ENCODE peak calls at places on chromosomes 7 and 10, in nine cellular contexts. C, M, P, N, G, R, V, Y and Z are unnamed samples.

GRCh38 chr7:50978633-50979215 is 196.0 kb upstream of the GRB10 start:
- DNase-seq in C (peak; percentile 5), M (no peak), P (peak; percentile 8), N (peak; percentile 62), G (no peak), R (no peak), V (peak; percentile 33), Y (peak; percentile 40), Z (peak; percentile 20)

GRCh38 chr7:105773030-105773460 is 103.4 kb downstream of the ATXN7L1 start:
- DNase-seq in C (no peak), M (no peak), P (no peak), N (no peak), G (no peak), R (no peak), V (no peak), Y (peak; percentile 31), Z (no peak)

GRCh38 chr7:35792472-35793224 is 8.2 kb upstream of the SEPTIN7 start:
- DNase-seq in C (no peak), M (no peak), P (peak; percentile 53), N (peak; percentile 40), G (no peak), R (no peak), V (peak; percentile 81), Y (no peak), Z (no peak)

GRCh38 chr7:47492720-47493119 is 89.2 kb downstream of the TNS3 start:
- DNase-seq in C (no peak), M (no peak), P (no peak), N (no peak), G (no peak), R (no peak), V (no peak), Y (peak; percentile 38), Z (no peak)

GRCh38 chr10:63256047-63256773 is 123.1 kb downstream of the NRBF2 start:
- DNase-seq in C (no peak), M (no peak), P (peak; percentile 25), N (no peak), G (no peak), R (no peak), V (peak; percentile 68), Y (no peak), Z (no peak)

GRCh38 chr7:150325110-150325611 is 1.8 kb upstream of the ACTR3C start:
- DNase-seq in C (peak; percentile 58), M (no peak), P (no peak), N (no peak), G (no peak), R (no peak), V (peak; percentile 13), Y (no peak), Z (no peak)

GRCh38 chr7:113491305-113491704 is 373.0 kb upstream of the SMIM30 start:
- DNase-seq in C (no peak), M (no peak), P (peak; percentile 3), N (no peak), G (no peak), R (no peak), V (no peak), Y (no peak), Z (no peak)

GRCh38 chr7:17444151-17444550 is 145.7 kb downstream of the AHR start:
- DNase-seq in C (no peak), M (no peak), P (no peak), N (no peak), G (no peak), R (no peak), V (no peak), Y (no peak), Z (no peak)

GRCh38 chr7:55018361-55019328 is at the start of gene EGFR:
- DNase-seq in C (peak; percentile 90), M (peak; percentile 58), P (peak; percentile 76), N (peak; percentile 83), G (peak; percentile 68), R (no peak), V (peak; percentile 76), Y (peak; percentile 85), Z (peak; percentile 86)

GRCh38 chr7:89238156-89238555 is 442.6 kb upstream of the TEX47 start:
- DNase-seq in C (peak; percentile 7), M (no peak), P (peak; percentile 31), N (peak; percentile 55), G (no peak), R (no peak), V (peak; percentile 0), Y (no peak), Z (peak; percentile 5)

GRCh38 chr7:29285451-29285807 is 90.9 kb downstream of the CHN2 start:
- DNase-seq in C (peak; percentile 89), M (no peak), P (peak; percentile 71), N (peak; percentile 98), G (no peak), R (peak; percentile 26), V (peak; percentile 91), Y (no peak), Z (peak; percentile 91)

GRCh38 chr10:122051609-122052385 is 62.8 kb downstream of the TACC2 start:
- DNase-seq in C (peak; percentile 90), M (no peak), P (no peak), N (peak; percentile 71), G (peak; percentile 49), R (no peak), V (peak; percentile 73), Y (peak; percentile 77), Z (peak; percentile 70)

GRCh38 chr10:43913676-43914235 is 265.1 kb upstream of the ZNF32 start:
- DNase-seq in C (peak; percentile 17), M (no peak), P (no peak), N (no peak), G (no peak), R (no peak), V (no peak), Y (no peak), Z (no peak)

GRCh38 chr7:43785425-43785824 is 26.9 kb downstream of the BLVRA start:
- DNase-seq in C (peak; percentile 90), M (no peak), P (peak; percentile 94), N (peak; percentile 80), G (peak; percentile 36), R (no peak), V (peak; percentile 97), Y (no peak), Z (peak; percentile 38)

GRCh38 chr10:124493191-124493936 is 31.7 kb downstream of the LHPP start:
- DNase-seq in C (no peak), M (no peak), P (no peak), N (no peak), G (no peak), R (no peak), V (no peak), Y (no peak), Z (no peak)

GRCh38 chr10:132631348-132631735 is 93.8 kb downstream of the INPP5A start:
- DNase-seq in C (no peak), M (no peak), P (no peak), N (no peak), G (no peak), R (no peak), V (peak; percentile 78), Y (no peak), Z (no peak)

GRCh38 chr10:97534746-97535367 is 36.1 kb downstream of the UBTD1 start:
- DNase-seq in C (no peak), M (peak; percentile 18), P (no peak), N (no peak), G (no peak), R (peak; percentile 48), V (no peak), Y (peak; percentile 82), Z (no peak)

GRCh38 chr7:117871778-117872538 is 1.3 kb downstream of the CTTNBP2 start:
- DNase-seq in C (no peak), M (peak; percentile 60), P (no peak), N (peak; percentile 36), G (peak; percentile 49), R (no peak), V (peak; percentile 15), Y (peak; percentile 31), Z (no peak)

GRCh38 chr7:44310221-44310848 is 15.1 kb downstream of the CAMK2B start:
- DNase-seq in C (no peak), M (no peak), P (no peak), N (no peak), G (no peak), R (no peak), V (no peak), Y (no peak), Z (no peak)

GRCh38 chr10:17144757-17145156 is 15.1 kb upstream of the CUBN start:
- DNase-seq in C (no peak), M (no peak), P (no peak), N (peak; percentile 24), G (no peak), R (peak; percentile 43), V (peak; percentile 8), Y (no peak), Z (no peak)

GRCh38 chr7:53446170-53446569 is 410.7 kb downstream of the POM121L12 start:
- DNase-seq in C (peak; percentile 22), M (no peak), P (no peak), N (no peak), G (no peak), R (no peak), V (no peak), Y (no peak), Z (no peak)

GRCh38 chr7:47764746-47765145 is 182.8 kb upstream of the TNS3 start:
- DNase-seq in C (no peak), M (no peak), P (no peak), N (no peak), G (no peak), R (no peak), V (no peak), Y (no peak), Z (no peak)

GRCh38 chr7:100540073-100540723 is 1.2 kb downstream of the AGFG2 start:
- DNase-seq in C (peak; percentile 83), M (no peak), P (no peak), N (no peak), G (no peak), R (no peak), V (no peak), Y (no peak), Z (no peak)

GRCh38 chr10:121994429-121994881 is 5.5 kb downstream of the TACC2 start:
- DNase-seq in C (no peak), M (no peak), P (no peak), N (no peak), G (peak; percentile 55), R (no peak), V (no peak), Y (peak; percentile 50), Z (no peak)

GRCh38 chr7:87369216-87369615 is 23.8 kb downstream of the CROT start:
- DNase-seq in C (no peak), M (no peak), P (no peak), N (no peak), G (no peak), R (no peak), V (no peak), Y (no peak), Z (no peak)

GRCh38 chr10:58755688-58756087 is 243.0 kb downstream of the BICC1 start:
- DNase-seq in C (peak; percentile 74), M (no peak), P (peak; percentile 58), N (peak; percentile 67), G (no peak), R (no peak), V (peak; percentile 90), Y (no peak), Z (peak; percentile 70)

GRCh38 chr10:69153227-69153626 is 26.8 kb upstream of the SUPV3L1 start:
- DNase-seq in C (no peak), M (no peak), P (no peak), N (no peak), G (no peak), R (no peak), V (no peak), Y (no peak), Z (no peak)

GRCh38 chr7:112069879-112070321 is 136.3 kb downstream of the DOCK4 start:
- DNase-seq in C (peak; percentile 79), M (no peak), P (no peak), N (peak; percentile 17), G (no peak), R (no peak), V (no peak), Y (no peak), Z (peak; percentile 54)

GRCh38 chr7:79084423-79084822 is 369.0 kb downstream of the MAGI2 start:
- DNase-seq in C (no peak), M (no peak), P (no peak), N (no peak), G (no peak), R (no peak), V (no peak), Y (no peak), Z (no peak)

GRCh38 chr10:43115881-43116595 is 22.2 kb upstream of the CSGALNACT2 start:
- DNase-seq in C (no peak), M (no peak), P (no peak), N (no peak), G (no peak), R (no peak), V (no peak), Y (no peak), Z (no peak)